ENCODE peak calls at places on chromosomes 12 and 14, in ten cellular contexts. L is AG09309; C is A549; W is endothelial cell; G is left ventricle myocardium inferior; O is sigmoid colon; B is astrocyte of the cerebellum; T is fibroblast of lung; M is CD4-positive, alpha-beta T cell; K is AG09319. I is an unnamed sample.

GRCh38 chr14:91177797-91178147 is 63.9 kb downstream of the DGLUCY start:
- DNase-seq in L (no peak), O (no peak), C (no peak), K (no peak), T (no peak), W (no peak), B (no peak), G (no peak), M (no peak), I (no peak)

GRCh38 chr12:43579240-43579639 is 27.2 kb upstream of the ADAMTS20 start:
- DNase-seq in M (no peak), G (no peak), B (no peak), K (no peak), O (no peak), C (no peak), W (no peak), L (no peak), T (peak; percentile 18), I (no peak)

GRCh38 chr14:60215127-60215444 is 33.9 kb upstream of the PPM1A start:
- DNase-seq in K (no peak), C (no peak), B (no peak), O (no peak), M (no peak), G (no peak), W (no peak), L (no peak), T (no peak), I (no peak)

GRCh38 chr14:83379371-83379770 is 1845.7 kb upstream of the SEL1L start:
- DNase-seq in M (no peak), B (no peak), G (no peak), L (no peak), W (no peak), C (no peak), K (no peak), T (no peak), O (no peak), I (no peak)

GRCh38 chr14:81331229-81332026 is 68.7 kb downstream of the STON2 start:
- DNase-seq in T (no peak), W (no peak), O (no peak), L (no peak), C (no peak), K (no peak), M (no peak), B (no peak), G (no peak), I (no peak)

GRCh38 chr12:9244894-9245293 is 36.7 kb upstream of the PZP start:
- DNase-seq in K (no peak), C (no peak), G (no peak), M (no peak), T (no peak), W (no peak), B (no peak), O (no peak), L (no peak), I (peak; percentile 46)

GRCh38 chr14:70955543-70956480 is 48.6 kb downstream of the PCNX1 start:
- DNase-seq in W (no peak), T (peak; percentile 51), B (no peak), K (peak; percentile 10), O (no peak), G (no peak), M (peak; percentile 36), C (no peak), L (no peak), I (peak; percentile 17)

GRCh38 chr12:127898616-127899015 is 368.4 kb upstream of the TMEM132C start:
- DNase-seq in T (no peak), W (no peak), K (no peak), L (no peak), C (no peak), B (no peak), G (no peak), O (no peak), M (no peak), I (no peak)

DNA sequence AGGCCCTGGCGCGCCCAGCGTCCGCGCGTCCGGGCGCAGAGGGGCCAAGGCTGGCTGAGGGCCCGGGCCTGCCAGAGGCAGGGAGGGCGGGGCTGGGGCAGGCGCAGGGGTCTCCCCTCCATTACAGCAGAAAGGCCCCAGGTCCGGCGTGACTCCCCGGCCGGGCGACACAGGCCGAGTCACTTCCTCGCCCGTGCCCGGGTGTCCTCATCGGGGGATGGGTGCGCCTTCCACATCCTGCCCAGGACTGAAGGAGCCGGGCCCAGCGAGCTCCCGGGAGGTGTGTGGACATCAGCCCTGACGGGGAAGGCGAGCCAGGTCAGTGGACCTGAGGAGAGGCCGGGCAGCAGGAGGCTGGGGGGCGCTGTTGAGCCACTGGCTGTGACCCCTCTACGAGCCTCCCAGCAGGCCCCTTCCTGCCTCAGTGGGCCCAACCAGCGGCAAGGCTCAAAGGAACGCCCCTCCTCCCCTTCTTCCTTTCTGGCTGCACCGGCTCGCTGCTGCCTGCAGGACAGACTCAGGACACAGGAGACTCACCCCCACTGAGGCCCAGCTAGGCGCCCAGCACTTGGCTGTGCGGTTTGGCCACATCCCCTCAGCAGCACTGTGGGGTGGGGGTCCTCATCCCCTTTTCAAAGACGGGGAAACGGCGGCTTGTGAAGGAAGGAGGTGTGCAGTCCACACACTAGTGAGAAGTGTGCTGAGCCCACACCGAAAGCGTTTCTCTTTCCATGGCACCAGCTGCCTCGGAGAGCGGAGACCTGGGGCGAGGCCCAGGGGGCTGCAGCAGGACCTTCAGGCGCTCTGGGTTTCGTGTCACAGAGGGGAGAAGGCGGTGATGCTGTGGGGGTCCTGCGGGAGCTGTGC is 606 bp downstream of the TNFAIP2 start:
- DNase-seq in G (peak; percentile 68), M (no peak), O (peak; percentile 87), C (no peak), B (no peak), T (no peak), K (no peak), L (no peak), W (peak; percentile 62), I (peak; percentile 64)
- TF ChIP-seq CTCF in G (peak; percentile 58), M (no peak), O (peak; percentile 46), C (peak; percentile 58), B (peak; percentile 34), T (peak; percentile 42), K (peak; percentile 54), L (peak; percentile 56), W (peak; percentile 50), I (no peak)

GRCh38 chr14:50037240-50037639 is 79.1 kb downstream of the VCPKMT start:
- DNase-seq in G (no peak), L (no peak), C (no peak), K (no peak), W (no peak), M (no peak), T (no peak), B (no peak), O (no peak), I (no peak)

GRCh38 chr14:50037837-50038236 is 78.5 kb downstream of the VCPKMT start:
- DNase-seq in K (no peak), C (no peak), O (no peak), M (no peak), L (no peak), W (no peak), T (no peak), G (no peak), B (no peak), I (no peak)

GRCh38 chr14:50039120-50039517 is 77.3 kb downstream of the VCPKMT start:
- DNase-seq in B (no peak), L (no peak), K (no peak), C (no peak), W (no peak), M (no peak), T (no peak), G (no peak), O (no peak), I (no peak)

GRCh38 chr14:50039734-50040400 is 76.5 kb downstream of the VCPKMT start:
- DNase-seq in O (no peak), C (peak; percentile 48), G (peak; percentile 42), M (no peak), T (no peak), B (no peak), L (peak; percentile 40), K (no peak), W (no peak), I (peak; percentile 31)

DNA sequence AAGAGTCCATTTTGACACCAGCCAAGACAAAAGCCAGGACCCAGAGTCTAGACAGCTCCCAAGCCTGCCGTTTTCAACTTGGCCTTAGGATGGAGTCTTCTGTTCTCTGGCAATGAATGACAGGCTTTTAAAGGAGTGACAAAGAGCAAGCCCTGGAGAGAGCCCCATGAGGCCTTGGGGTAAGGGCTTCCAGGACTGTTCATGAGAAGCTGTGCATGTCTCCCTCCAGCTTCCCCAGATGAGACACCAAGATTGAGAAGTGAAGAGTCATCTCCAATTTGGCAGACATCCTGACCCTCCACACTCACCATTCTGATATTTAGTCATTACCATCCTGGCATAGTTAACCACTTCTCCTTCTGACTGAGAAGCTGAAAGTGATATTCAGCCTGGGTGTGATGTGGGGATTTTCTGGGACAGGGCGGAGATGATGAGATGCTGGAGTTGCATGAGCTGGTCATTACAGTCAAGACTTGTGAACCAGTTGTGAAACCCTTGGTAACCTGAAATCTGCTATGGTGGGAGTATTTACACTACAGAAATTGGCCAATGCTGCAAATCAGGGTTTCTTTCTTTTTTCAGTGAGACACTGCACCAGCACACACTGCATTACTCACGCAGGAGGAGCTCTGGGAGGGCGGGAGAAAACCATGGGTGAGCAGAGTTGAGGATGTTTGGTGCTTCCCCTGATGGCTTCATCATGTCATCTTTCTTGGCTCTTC is 77.8 kb downstream of the VCPKMT start:
- DNase-seq in W (no peak), L (peak; percentile 97), B (peak; percentile 55), M (no peak), O (no peak), G (no peak), T (peak; percentile 82), C (peak; percentile 60), K (peak; percentile 80), I (no peak)
- TF ChIP-seq CTCF in W (no peak), L (peak; percentile 28), B (peak; percentile 15), M (no peak), O (no peak), G (no peak), T (no peak), C (no peak), K (no peak), I (no peak)

DNA sequence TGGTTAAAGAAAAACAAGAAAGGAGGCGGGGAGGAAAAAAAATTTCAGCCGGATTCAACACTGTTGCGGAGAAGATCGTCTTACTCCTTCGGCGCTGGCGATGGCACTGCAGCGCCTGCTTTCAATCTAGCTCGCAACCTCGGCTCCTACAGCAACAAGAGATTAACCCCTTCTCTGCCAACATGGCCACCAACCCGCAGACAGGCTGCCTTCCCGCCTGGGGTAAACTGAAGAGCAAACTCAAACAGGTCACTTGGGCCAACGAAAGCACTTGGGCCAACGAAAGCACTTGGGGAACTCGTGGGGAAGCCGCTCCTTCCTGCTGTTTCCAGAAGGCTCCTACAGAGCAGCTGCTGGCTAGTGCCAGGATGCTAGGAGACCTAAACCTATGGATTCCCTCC is 73.7 kb downstream of the CIT start:
- DNase-seq in B (peak; percentile 45), W (peak; percentile 36), C (no peak), O (no peak), T (peak; percentile 77), K (peak; percentile 42), L (peak; percentile 32), M (no peak), G (no peak), I (no peak)
- TF ChIP-seq CTCF in B (no peak), W (no peak), C (no peak), O (no peak), T (peak; percentile 5), K (no peak), L (peak; percentile 10), M (no peak), G (no peak), I (no peak)

DNA sequence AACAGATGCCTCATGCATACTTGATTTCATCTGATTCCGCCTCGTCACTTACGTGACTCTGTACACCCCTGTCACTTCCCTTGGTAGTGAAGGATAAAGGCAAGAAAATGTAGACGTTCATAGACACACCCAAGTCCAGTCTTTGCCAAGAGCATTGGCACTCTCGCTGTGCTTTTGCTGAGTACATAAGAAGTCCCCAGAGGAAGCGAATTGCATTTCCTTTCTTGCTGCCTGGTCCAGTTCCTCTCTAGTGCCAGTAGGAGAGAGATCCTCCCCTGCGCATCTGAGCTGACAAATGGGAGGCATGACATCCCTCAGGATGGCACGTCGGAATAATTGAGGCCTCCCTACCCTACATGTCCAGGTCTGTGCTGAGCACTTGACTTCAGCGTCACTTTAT is 21.3 kb upstream of the RIN3 start:
- DNase-seq in W (no peak), B (no peak), M (no peak), C (no peak), K (no peak), L (no peak), G (no peak), T (no peak), O (no peak), I (no peak)
- TF ChIP-seq CTCF in W (no peak), B (no peak), M (no peak), C (no peak), K (no peak), L (no peak), G (no peak), T (no peak), O (no peak), I (no peak)